ENCODE peak calls at places on chromosomes 7 and 10, in four cellular contexts. One of them, this sample, is unnamed.

GRCh38 chr7:159144756-159145543 is at the start of gene VIPR2:
- DNase-seq in GM12878: no peak
- DNase-seq in HL-60: no peak
- DNase-seq in K562: no peak
- DNase-seq in this sample: no peak

GRCh38 chr10:125120046-125120710 is 40.2 kb downstream of the CTBP2 start:
- DNase-seq in GM12878: no peak
- DNase-seq in HL-60: no peak
- DNase-seq in K562: no peak
- DNase-seq in this sample: no peak

GRCh38 chr7:69402696-69403095 is 195.6 kb upstream of the AUTS2 start:
- DNase-seq in GM12878: no peak
- DNase-seq in HL-60: no peak
- DNase-seq in K562: no peak
- DNase-seq in this sample: no peak

GRCh38 chr7:137122145-137122544 is 221.4 kb downstream of the PTN start:
- DNase-seq in GM12878: no peak
- DNase-seq in HL-60: no peak
- DNase-seq in K562: no peak
- DNase-seq in this sample: no peak

GRCh38 chr7:37430644-37431043 is 18.0 kb downstream of the ELMO1 start:
- DNase-seq in GM12878: no peak
- DNase-seq in HL-60: no peak
- DNase-seq in K562: no peak
- DNase-seq in this sample: no peak

GRCh38 chr7:148481965-148482626 is 108.5 kb upstream of the C7orf33 start:
- DNase-seq in GM12878: no peak
- DNase-seq in HL-60: no peak
- DNase-seq in K562: no peak
- DNase-seq in this sample: no peak

GRCh38 chr7:101559586-101559985 is 69.5 kb downstream of the MYL10 start:
- DNase-seq in GM12878: no peak
- DNase-seq in HL-60: no peak
- DNase-seq in K562: no peak
- DNase-seq in this sample: no peak

GRCh38 chr10:1939016-1939415 is 201.7 kb upstream of the ADARB2 start:
- DNase-seq in GM12878: no peak
- DNase-seq in HL-60: no peak
- DNase-seq in K562: no peak
- DNase-seq in this sample: no peak

GRCh38 chr7:39431242-39431641 is 135.0 kb upstream of the YAE1 start:
- DNase-seq in GM12878: no peak
- DNase-seq in HL-60: no peak
- DNase-seq in K562: no peak
- DNase-seq in this sample: no peak

GRCh38 chr10:123808286-123808685 is 83.3 kb downstream of the CPXM2 start:
- DNase-seq in GM12878: no peak
- DNase-seq in HL-60: no peak
- DNase-seq in K562: no peak
- DNase-seq in this sample: no peak

GRCh38 chr10:98172073-98172472 is 37.6 kb downstream of the R3HCC1L start:
- DNase-seq in GM12878: no peak
- DNase-seq in HL-60: no peak
- DNase-seq in K562: no peak
- DNase-seq in this sample: no peak

GRCh38 chr10:80259405-80259871 is 30.0 kb downstream of the MAT1A start:
- DNase-seq in GM12878: no peak
- DNase-seq in HL-60: no peak
- DNase-seq in K562: no peak
- DNase-seq in this sample: no peak
- TF ChIP-seq SPI1 in GM12878: no peak
- TF ChIP-seq SPI1 in HL-60: no peak
- TF ChIP-seq SPI1 in K562: no peak
- TF ChIP-seq SPI1 in this sample: no peak

DNA sequence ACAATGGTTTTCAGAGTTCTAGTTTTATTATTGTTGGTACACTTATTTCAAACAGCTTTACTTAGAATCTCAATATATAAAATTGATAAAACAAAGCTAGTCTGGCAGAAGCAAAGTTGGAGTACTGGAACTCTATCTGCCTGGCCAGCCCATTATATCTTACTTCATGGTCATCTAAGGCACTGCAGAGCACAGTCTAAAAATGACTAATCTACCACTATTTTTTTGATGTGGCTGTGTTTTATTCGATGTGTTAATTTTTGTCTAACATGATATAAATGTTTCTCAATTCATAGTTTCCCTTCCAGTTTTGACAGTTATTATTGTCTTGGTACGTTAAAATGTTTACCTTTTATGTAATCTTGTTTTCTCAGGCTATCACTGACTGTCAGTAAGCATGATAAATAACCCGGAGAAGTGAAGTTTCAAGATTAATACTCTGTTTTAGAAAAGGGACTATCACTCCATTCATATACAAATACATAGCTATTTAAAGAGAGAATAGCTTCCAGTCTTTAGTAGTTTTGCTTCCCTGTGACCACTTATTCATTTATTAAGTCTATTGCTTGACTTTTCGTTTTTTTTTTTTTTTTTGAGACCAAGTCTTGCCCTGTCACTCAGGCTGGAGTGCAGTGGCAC is 60.6 kb upstream of the CSTF2T start:
- DNase-seq in GM12878: no peak
- DNase-seq in HL-60: no peak
- DNase-seq in K562: no peak
- DNase-seq in this sample: no peak
- TF ChIP-seq POLR2AphosphoS5 in GM12878: no peak
- TF ChIP-seq POLR2AphosphoS5 in HL-60: no peak
- TF ChIP-seq POLR2AphosphoS5 in K562: no peak
- TF ChIP-seq POLR2AphosphoS5 in this sample: no peak

GRCh38 chr7:135878284-135878683 is 98.9 kb downstream of the MTPN start:
- DNase-seq in GM12878: no peak
- DNase-seq in HL-60: no peak
- DNase-seq in K562: no peak
- DNase-seq in this sample: no peak

GRCh38 chr7:135879238-135879637 is 97.9 kb downstream of the MTPN start:
- DNase-seq in GM12878: no peak
- DNase-seq in HL-60: no peak
- DNase-seq in K562: no peak
- DNase-seq in this sample: no peak

GRCh38 chr7:135877799-135878198 is 99.4 kb downstream of the MTPN start:
- DNase-seq in GM12878: peak; percentile 19
- DNase-seq in HL-60: no peak
- DNase-seq in K562: no peak
- DNase-seq in this sample: no peak
- TF ChIP-seq SPI1 in GM12878: no peak
- TF ChIP-seq SPI1 in HL-60: no peak
- TF ChIP-seq SPI1 in K562: no peak
- TF ChIP-seq SPI1 in this sample: no peak

DNA sequence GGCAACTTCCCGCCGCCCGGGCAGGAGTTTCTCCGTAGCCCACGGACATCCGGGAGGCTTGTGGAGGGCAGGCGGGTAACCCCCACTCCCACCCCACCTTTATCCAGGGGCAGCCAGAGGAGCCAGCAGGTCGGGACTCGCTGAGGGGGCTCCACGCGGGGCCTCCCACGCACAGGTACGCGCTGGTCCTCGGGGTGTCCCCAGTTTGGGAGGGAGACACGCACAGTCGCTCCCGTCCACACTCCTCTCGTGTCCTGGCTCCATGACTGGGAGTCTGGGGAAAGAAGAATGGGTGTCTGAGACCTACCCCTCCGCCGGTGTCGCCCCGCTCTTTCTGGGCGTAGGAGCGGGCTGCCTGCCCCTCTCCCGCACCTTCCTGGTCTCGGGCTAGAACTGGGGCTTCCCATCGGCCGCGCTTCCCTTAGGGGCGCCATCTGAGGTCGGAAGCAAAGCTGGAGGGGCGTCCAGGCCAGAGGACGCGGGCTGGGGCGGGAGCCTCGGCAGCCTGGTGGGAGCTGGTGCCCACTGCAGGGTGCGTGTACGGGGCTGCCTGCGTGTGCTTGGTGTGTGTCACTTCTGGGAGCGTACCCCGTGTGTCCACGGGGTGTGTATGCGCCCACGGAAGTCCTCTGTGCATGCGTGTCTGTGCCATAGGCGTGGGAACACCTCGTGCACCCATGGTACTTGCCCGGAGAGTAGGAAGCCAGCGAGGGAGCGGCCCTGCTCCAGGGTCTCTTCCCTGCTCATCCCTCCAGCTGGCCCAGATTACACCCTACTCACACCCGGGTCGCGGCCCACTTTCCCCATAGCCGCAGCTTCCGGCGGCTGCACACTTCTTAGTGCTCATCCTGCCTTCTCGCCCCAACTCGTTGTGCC is 73.0 kb upstream of the LEP start:
- DNase-seq in GM12878: no peak
- DNase-seq in HL-60: no peak
- DNase-seq in K562: no peak
- DNase-seq in this sample: no peak
- TF ChIP-seq POLR2AphosphoS5 in GM12878: no peak
- TF ChIP-seq POLR2AphosphoS5 in HL-60: no peak
- TF ChIP-seq POLR2AphosphoS5 in K562: no peak
- TF ChIP-seq POLR2AphosphoS5 in this sample: no peak

GRCh38 chr7:2006231-2006771 is 226.4 kb downstream of the MAD1L1 start:
- DNase-seq in GM12878: no peak
- DNase-seq in HL-60: no peak
- DNase-seq in K562: no peak
- DNase-seq in this sample: no peak

GRCh38 chr7:2006921-2007381 is 225.8 kb downstream of the MAD1L1 start:
- DNase-seq in GM12878: no peak
- DNase-seq in HL-60: no peak
- DNase-seq in K562: no peak
- DNase-seq in this sample: no peak

GRCh38 chr7:2003931-2004812 is 228.6 kb downstream of the MAD1L1 start:
- DNase-seq in GM12878: no peak
- DNase-seq in HL-60: no peak
- DNase-seq in K562: no peak
- DNase-seq in this sample: no peak

GRCh38 chr7:2004841-2005351 is 227.8 kb downstream of the MAD1L1 start:
- DNase-seq in GM12878: no peak
- DNase-seq in HL-60: no peak
- DNase-seq in K562: no peak
- DNase-seq in this sample: no peak

GRCh38 chr7:2005746-2006145 is 227.0 kb downstream of the MAD1L1 start:
- DNase-seq in GM12878: no peak
- DNase-seq in HL-60: no peak
- DNase-seq in K562: no peak
- DNase-seq in this sample: no peak
- TF ChIP-seq SPI1 in GM12878: no peak
- TF ChIP-seq SPI1 in HL-60: no peak
- TF ChIP-seq SPI1 in K562: no peak
- TF ChIP-seq SPI1 in this sample: no peak

This sample was measured in GM12891.